ENCODE peak calls at places on chromosomes 6 and 20, in seven cellular contexts. One of them, this sample, is unnamed.

GRCh38 chr6:56951049-56951816 is 3.7 kb upstream of the BEND6 start:
- DNase-seq in AG08395: no peak
- DNase-seq in Calu3: no peak
- DNase-seq in H54: no peak
- DNase-seq in G401: no peak
- DNase-seq in neural progenitor cell: no peak
- DNase-seq in foreskin fibroblast: no peak
- DNase-seq in this sample: no peak

GRCh38 chr20:51659491-51660050 is 108.6 kb downstream of the ATP9A start:
- DNase-seq in H54: no peak
- DNase-seq in neural progenitor cell: no peak
- DNase-seq in foreskin fibroblast: peak
- DNase-seq in G401: no peak
- DNase-seq in Calu3: no peak
- DNase-seq in AG08395: no peak
- DNase-seq in this sample: no peak

GRCh38 chr6:10138917-10139316 is 276.0 kb downstream of the TFAP2A start:
- DNase-seq in foreskin fibroblast: no peak
- DNase-seq in AG08395: no peak
- DNase-seq in neural progenitor cell: no peak
- DNase-seq in G401: no peak
- DNase-seq in H54: no peak
- DNase-seq in Calu3: no peak
- DNase-seq in this sample: peak

GRCh38 chr6:30238178-30238795 is 25.1 kb upstream of the TRIM26 start:
- DNase-seq in G401: peak
- DNase-seq in AG08395: peak
- DNase-seq in H54: no peak
- DNase-seq in Calu3: peak
- DNase-seq in foreskin fibroblast: no peak
- DNase-seq in neural progenitor cell: peak
- DNase-seq in this sample: no peak

GRCh38 chr20:39010496-39010895 is 48.4 kb downstream of the DHX35 start:
- DNase-seq in Calu3: no peak
- DNase-seq in AG08395: no peak
- DNase-seq in G401: no peak
- DNase-seq in H54: no peak
- DNase-seq in neural progenitor cell: peak
- DNase-seq in foreskin fibroblast: no peak
- DNase-seq in this sample: no peak

GRCh38 chr20:11891827-11892521 is 25.7 kb upstream of the BTBD3 start:
- DNase-seq in AG08395: peak
- DNase-seq in H54: peak
- DNase-seq in Calu3: peak
- DNase-seq in neural progenitor cell: peak
- DNase-seq in foreskin fibroblast: peak
- DNase-seq in G401: peak
- DNase-seq in this sample: peak

GRCh38 chr6:30883743-30884520 is at the start of gene DDR1:
- DNase-seq in foreskin fibroblast: peak
- DNase-seq in Calu3: peak
- DNase-seq in AG08395: peak
- DNase-seq in G401: peak
- DNase-seq in neural progenitor cell: peak
- DNase-seq in H54: peak
- DNase-seq in this sample: peak

GRCh38 chr6:83707829-83708545 is 914 bp downstream of the SNAP91 start:
- DNase-seq in foreskin fibroblast: peak
- DNase-seq in neural progenitor cell: peak
- DNase-seq in AG08395: peak
- DNase-seq in H54: no peak
- DNase-seq in G401: peak
- DNase-seq in Calu3: no peak
- DNase-seq in this sample: no peak

GRCh38 chr6:66226099-66226498 is 519.1 kb upstream of the EYS start:
- DNase-seq in Calu3: no peak
- DNase-seq in neural progenitor cell: no peak
- DNase-seq in H54: no peak
- DNase-seq in foreskin fibroblast: no peak
- DNase-seq in AG08395: peak
- DNase-seq in G401: peak
- DNase-seq in this sample: no peak

GRCh38 chr6:39855356-39855995 is 63.3 kb downstream of the DAAM2 start:
- DNase-seq in H54: no peak
- DNase-seq in Calu3: no peak
- DNase-seq in AG08395: peak
- DNase-seq in neural progenitor cell: no peak
- DNase-seq in foreskin fibroblast: peak
- DNase-seq in G401: no peak
- DNase-seq in this sample: no peak

GRCh38 chr20:62751551-62752150 is 43.0 kb downstream of the NTSR1 start:
- DNase-seq in Calu3: no peak
- DNase-seq in foreskin fibroblast: no peak
- DNase-seq in neural progenitor cell: no peak
- DNase-seq in AG08395: no peak
- DNase-seq in G401: peak
- DNase-seq in H54: no peak
- DNase-seq in this sample: no peak

GRCh38 chr20:32333988-32334885 is 23.9 kb upstream of the ASXL1 start:
- DNase-seq in G401: no peak
- DNase-seq in neural progenitor cell: no peak
- DNase-seq in Calu3: peak
- DNase-seq in foreskin fibroblast: no peak
- DNase-seq in H54: no peak
- DNase-seq in AG08395: no peak
- DNase-seq in this sample: no peak

GRCh38 chr20:63711085-63711645 is 3.3 kb downstream of the ZGPAT start:
- DNase-seq in H54: no peak
- DNase-seq in G401: no peak
- DNase-seq in AG08395: no peak
- DNase-seq in Calu3: no peak
- DNase-seq in foreskin fibroblast: no peak
- DNase-seq in neural progenitor cell: no peak
- DNase-seq in this sample: no peak

GRCh38 chr20:47359533-47360206 is 3.2 kb upstream of the ZMYND8 start:
- DNase-seq in AG08395: no peak
- DNase-seq in foreskin fibroblast: no peak
- DNase-seq in neural progenitor cell: no peak
- DNase-seq in H54: no peak
- DNase-seq in G401: no peak
- DNase-seq in Calu3: peak
- DNase-seq in this sample: no peak

GRCh38 chr6:144265061-144265357 is 20.1 kb upstream of the UTRN start:
- DNase-seq in H54: no peak
- DNase-seq in G401: no peak
- DNase-seq in AG08395: no peak
- DNase-seq in foreskin fibroblast: no peak
- DNase-seq in Calu3: peak
- DNase-seq in neural progenitor cell: no peak
- DNase-seq in this sample: no peak

GRCh38 chr6:139252018-139252390 is 39.8 kb downstream of the TXLNB start:
- DNase-seq in G401: no peak
- DNase-seq in neural progenitor cell: no peak
- DNase-seq in AG08395: no peak
- DNase-seq in foreskin fibroblast: no peak
- DNase-seq in Calu3: no peak
- DNase-seq in H54: no peak
- DNase-seq in this sample: no peak

GRCh38 chr20:48745330-48745729 is 82.5 kb downstream of the PREX1 start:
- DNase-seq in H54: no peak
- DNase-seq in AG08395: no peak
- DNase-seq in G401: no peak
- DNase-seq in neural progenitor cell: no peak
- DNase-seq in Calu3: no peak
- DNase-seq in foreskin fibroblast: no peak
- DNase-seq in this sample: no peak

GRCh38 chr20:44765647-44766367 is 20.1 kb downstream of the KCNK15 start:
- DNase-seq in AG08395: no peak
- DNase-seq in G401: no peak
- DNase-seq in neural progenitor cell: no peak
- DNase-seq in H54: no peak
- DNase-seq in foreskin fibroblast: no peak
- DNase-seq in Calu3: peak
- DNase-seq in this sample: peak

GRCh38 chr6:157240059-157240959 is 83.0 kb downstream of the TMEM242 start:
- DNase-seq in foreskin fibroblast: peak
- DNase-seq in H54: peak
- DNase-seq in neural progenitor cell: peak
- DNase-seq in Calu3: peak
- DNase-seq in AG08395: peak
- DNase-seq in G401: no peak
- DNase-seq in this sample: peak

GRCh38 chr20:32539817-32540675 is 45.1 kb downstream of the NOL4L start:
- DNase-seq in foreskin fibroblast: no peak
- DNase-seq in Calu3: peak
- DNase-seq in neural progenitor cell: no peak
- DNase-seq in G401: no peak
- DNase-seq in AG08395: no peak
- DNase-seq in H54: no peak
- DNase-seq in this sample: no peak

GRCh38 chr20:2086177-2086979 is 15.2 kb upstream of the STK35 start:
- DNase-seq in H54: no peak
- DNase-seq in neural progenitor cell: no peak
- DNase-seq in AG08395: peak
- DNase-seq in foreskin fibroblast: no peak
- DNase-seq in Calu3: no peak
- DNase-seq in G401: no peak
- DNase-seq in this sample: no peak

GRCh38 chr6:90351696-90352095 is 55.1 kb upstream of the BACH2 start:
- DNase-seq in foreskin fibroblast: no peak
- DNase-seq in AG08395: peak
- DNase-seq in Calu3: no peak
- DNase-seq in G401: no peak
- DNase-seq in neural progenitor cell: no peak
- DNase-seq in H54: no peak
- DNase-seq in this sample: no peak

GRCh38 chr6:114634016-114634415 is 291.2 kb upstream of the HS3ST5 start:
- DNase-seq in Calu3: no peak
- DNase-seq in G401: no peak
- DNase-seq in foreskin fibroblast: no peak
- DNase-seq in neural progenitor cell: no peak
- DNase-seq in H54: no peak
- DNase-seq in AG08395: no peak
- DNase-seq in this sample: no peak

GRCh38 chr6:107970255-107970654 is 12.2 kb upstream of the SEC63 start:
- DNase-seq in G401: no peak
- DNase-seq in foreskin fibroblast: no peak
- DNase-seq in AG08395: no peak
- DNase-seq in Calu3: no peak
- DNase-seq in neural progenitor cell: no peak
- DNase-seq in H54: no peak
- DNase-seq in this sample: no peak

GRCh38 chr20:38153011-38153329 is 12.1 kb downstream of the TGM2 start:
- DNase-seq in H54: no peak
- DNase-seq in AG08395: no peak
- DNase-seq in foreskin fibroblast: no peak
- DNase-seq in neural progenitor cell: no peak
- DNase-seq in Calu3: no peak
- DNase-seq in G401: no peak
- DNase-seq in this sample: no peak

GRCh38 chr6:24646771-24647170 is 780 bp upstream of the KIAA0319 start:
- DNase-seq in Calu3: peak
- DNase-seq in H54: peak
- DNase-seq in G401: no peak
- DNase-seq in foreskin fibroblast: no peak
- DNase-seq in AG08395: no peak
- DNase-seq in neural progenitor cell: no peak
- DNase-seq in this sample: no peak

GRCh38 chr6:33144373-33144772 is 47.9 kb downstream of the COL11A2 start:
- DNase-seq in H54: no peak
- DNase-seq in foreskin fibroblast: no peak
- DNase-seq in AG08395: peak
- DNase-seq in neural progenitor cell: no peak
- DNase-seq in Calu3: no peak
- DNase-seq in G401: peak
- DNase-seq in this sample: no peak

GRCh38 chr6:167325766-167326165 is 880 bp downstream of the TTLL2 start:
- DNase-seq in AG08395: no peak
- DNase-seq in H54: no peak
- DNase-seq in foreskin fibroblast: no peak
- DNase-seq in Calu3: no peak
- DNase-seq in neural progenitor cell: no peak
- DNase-seq in G401: no peak
- DNase-seq in this sample: no peak

This sample was measured in LoVo.